ENCODE peak calls at places on chromosomes 16 and 17, in five cellular contexts. One of them, this sample, is unnamed.

GRCh38 chr17:9813166-9813565 is 8.7 kb downstream of the GSG1L2 start:
- DNase-seq in HepG2: no peak
- DNase-seq in H1: no peak
- DNase-seq in SK-N-SH: no peak
- DNase-seq in K562: no peak
- DNase-seq in this sample: no peak

GRCh38 chr17:28760987-28761562 is 17.3 kb downstream of the TRAF4 start:
- DNase-seq in HepG2: no peak
- DNase-seq in H1: peak; percentile 83
- DNase-seq in SK-N-SH: no peak
- DNase-seq in K562: no peak
- DNase-seq in this sample: no peak

GRCh38 chr16:56312556-56312955 is 112.8 kb downstream of the AMFR start:
- DNase-seq in HepG2: no peak
- DNase-seq in H1: no peak
- DNase-seq in SK-N-SH: no peak
- DNase-seq in K562: no peak
- DNase-seq in this sample: no peak

GRCh38 chr16:29905668-29906067 is 5.4 kb downstream of the ASPHD1 start:
- DNase-seq in HepG2: no peak
- DNase-seq in H1: no peak
- DNase-seq in SK-N-SH: no peak
- DNase-seq in K562: no peak
- DNase-seq in this sample: no peak

GRCh38 chr16:75262800-75263127 is 11.3 kb upstream of the BCAR1 start:
- DNase-seq in HepG2: no peak
- DNase-seq in H1: no peak
- DNase-seq in SK-N-SH: no peak
- DNase-seq in K562: no peak
- DNase-seq in this sample: no peak

GRCh38 chr17:2706911-2707510 is 4.6 kb downstream of the CLUH start:
- DNase-seq in HepG2: no peak
- DNase-seq in H1: no peak
- DNase-seq in SK-N-SH: no peak
- DNase-seq in K562: no peak
- DNase-seq in this sample: no peak

GRCh38 chr17:19996502-19996901 is 12.7 kb upstream of the SPECC1 start:
- DNase-seq in HepG2: no peak
- DNase-seq in H1: no peak
- DNase-seq in SK-N-SH: no peak
- DNase-seq in K562: no peak
- DNase-seq in this sample: no peak

GRCh38 chr17:82280537-82280936 is 7.0 kb upstream of the CSNK1D start:
- DNase-seq in HepG2: no peak
- DNase-seq in H1: no peak
- DNase-seq in SK-N-SH: no peak
- DNase-seq in K562: no peak
- DNase-seq in this sample: no peak

GRCh38 chr17:27446569-27447301 is 9.5 kb upstream of the KSR1 start:
- DNase-seq in HepG2: no peak
- DNase-seq in H1: no peak
- DNase-seq in SK-N-SH: peak; percentile 54
- DNase-seq in K562: peak; percentile 78
- DNase-seq in this sample: no peak

GRCh38 chr16:67027046-67027445 is 1.9 kb upstream of the CBFB start:
- DNase-seq in HepG2: no peak
- DNase-seq in H1: peak; percentile 22
- DNase-seq in SK-N-SH: no peak
- DNase-seq in K562: no peak
- DNase-seq in this sample: no peak

GRCh38 chr16:85845276-85845675 is 45.8 kb downstream of the COX4I1 start:
- DNase-seq in HepG2: no peak
- DNase-seq in H1: no peak
- DNase-seq in SK-N-SH: no peak
- DNase-seq in K562: no peak
- DNase-seq in this sample: no peak

GRCh38 chr17:2237960-2238359 is 65.6 kb downstream of the SMG6 start:
- DNase-seq in HepG2: no peak
- DNase-seq in H1: no peak
- DNase-seq in SK-N-SH: no peak
- DNase-seq in K562: no peak
- DNase-seq in this sample: no peak

GRCh38 chr17:968812-969766 is 10.5 kb downstream of the NXN start:
- DNase-seq in HepG2: no peak
- DNase-seq in H1: no peak
- DNase-seq in SK-N-SH: peak; percentile 34
- DNase-seq in K562: no peak
- DNase-seq in this sample: no peak

GRCh38 chr16:73071131-73071940 is 23.4 kb upstream of the ZFHX3 start:
- DNase-seq in HepG2: peak; percentile 61
- DNase-seq in H1: peak; percentile 70
- DNase-seq in SK-N-SH: peak; percentile 86
- DNase-seq in K562: no peak
- DNase-seq in this sample: no peak

GRCh38 chr17:83202002-83203000 is 122.9 kb downstream of the METRNL start:
- DNase-seq in HepG2: no peak
- DNase-seq in H1: peak; percentile 10
- DNase-seq in SK-N-SH: no peak
- DNase-seq in K562: no peak
- DNase-seq in this sample: no peak

GRCh38 chr17:41835214-41835799 is 725 bp downstream of the NT5C3B start:
- DNase-seq in HepG2: no peak
- DNase-seq in H1: no peak
- DNase-seq in SK-N-SH: no peak
- DNase-seq in K562: peak; percentile 54
- DNase-seq in this sample: no peak

GRCh38 chr16:24253192-24253591 is 2.9 kb upstream of the CACNG3 start:
- DNase-seq in HepG2: peak; percentile 47
- DNase-seq in H1: peak; percentile 54
- DNase-seq in SK-N-SH: peak; percentile 68
- DNase-seq in K562: peak; percentile 63
- DNase-seq in this sample: no peak

GRCh38 chr17:32123782-32124181 is 18.5 kb upstream of the RHOT1 start:
- DNase-seq in HepG2: no peak
- DNase-seq in H1: no peak
- DNase-seq in SK-N-SH: no peak
- DNase-seq in K562: no peak
- DNase-seq in this sample: no peak

GRCh38 chr17:4144411-4144747 is 1.4 kb downstream of the CYB5D2 start:
- DNase-seq in HepG2: no peak
- DNase-seq in H1: no peak
- DNase-seq in SK-N-SH: no peak
- DNase-seq in K562: no peak
- DNase-seq in this sample: no peak

GRCh38 chr16:27430923-27431484 is 29.0 kb downstream of the IL21R start:
- DNase-seq in HepG2: no peak
- DNase-seq in H1: peak; percentile 31
- DNase-seq in SK-N-SH: no peak
- DNase-seq in K562: peak; percentile 80
- DNase-seq in this sample: no peak

GRCh38 chr17:27407916-27408846 is 48.1 kb upstream of the KSR1 start:
- DNase-seq in HepG2: peak; percentile 9
- DNase-seq in H1: no peak
- DNase-seq in SK-N-SH: no peak
- DNase-seq in K562: no peak
- DNase-seq in this sample: no peak

GRCh38 chr17:63178530-63178929 is 212.5 kb downstream of the TANC2 start:
- DNase-seq in HepG2: no peak
- DNase-seq in H1: no peak
- DNase-seq in SK-N-SH: no peak
- DNase-seq in K562: no peak
- DNase-seq in this sample: no peak

GRCh38 chr17:37792787-37793186 is 47.9 kb upstream of the HNF1B start:
- DNase-seq in HepG2: no peak
- DNase-seq in H1: no peak
- DNase-seq in SK-N-SH: no peak
- DNase-seq in K562: no peak
- DNase-seq in this sample: no peak

GRCh38 chr16:28572659-28573510 is 19.2 kb downstream of the SGF29 start:
- DNase-seq in HepG2: no peak
- DNase-seq in H1: no peak
- DNase-seq in SK-N-SH: no peak
- DNase-seq in K562: no peak
- DNase-seq in this sample: no peak

GRCh38 chr17:2262146-2262587 is 41.4 kb downstream of the SMG6 start:
- DNase-seq in HepG2: no peak
- DNase-seq in H1: no peak
- DNase-seq in SK-N-SH: no peak
- DNase-seq in K562: no peak
- DNase-seq in this sample: no peak

GRCh38 chr17:933168-934083 is 46.1 kb downstream of the NXN start:
- DNase-seq in HepG2: peak; percentile 75
- DNase-seq in H1: no peak
- DNase-seq in SK-N-SH: no peak
- DNase-seq in K562: peak; percentile 34
- DNase-seq in this sample: no peak

GRCh38 chr17:48074322-48075054 is 26.3 kb downstream of the NFE2L1 start:
- DNase-seq in HepG2: peak; percentile 75
- DNase-seq in H1: peak; percentile 83
- DNase-seq in SK-N-SH: peak; percentile 77
- DNase-seq in K562: peak; percentile 53
- DNase-seq in this sample: no peak

GRCh38 chr17:48107137-48108055 is at the start of gene SNX11:
- DNase-seq in HepG2: peak; percentile 90
- DNase-seq in H1: peak; percentile 96
- DNase-seq in SK-N-SH: peak; percentile 98
- DNase-seq in K562: peak; percentile 92
- DNase-seq in this sample: no peak

GRCh38 chr16:55035956-55036355 is 105.3 kb downstream of the IRX5 start:
- DNase-seq in HepG2: no peak
- DNase-seq in H1: peak; percentile 7
- DNase-seq in SK-N-SH: no peak
- DNase-seq in K562: no peak
- DNase-seq in this sample: no peak

GRCh38 chr16:58264961-58265479 is 29.8 kb downstream of the PRSS54 start:
- DNase-seq in HepG2: no peak
- DNase-seq in H1: no peak
- DNase-seq in SK-N-SH: peak; percentile 28
- DNase-seq in K562: peak; percentile 69
- DNase-seq in this sample: no peak

GRCh38 chr17:20999841-21000532 is 42.8 kb downstream of the USP22 start:
- DNase-seq in HepG2: no peak
- DNase-seq in H1: no peak
- DNase-seq in SK-N-SH: no peak
- DNase-seq in K562: no peak
- DNase-seq in this sample: no peak

GRCh38 chr16:74760007-74760767 is 14.4 kb downstream of the FA2H start:
- DNase-seq in HepG2: no peak
- DNase-seq in H1: no peak
- DNase-seq in SK-N-SH: no peak
- DNase-seq in K562: no peak
- DNase-seq in this sample: no peak

GRCh38 chr17:40341808-40342574 is 22.5 kb downstream of the GJD3 start:
- DNase-seq in HepG2: peak; percentile 64
- DNase-seq in H1: peak; percentile 88
- DNase-seq in SK-N-SH: peak; percentile 93
- DNase-seq in K562: peak; percentile 77
- DNase-seq in this sample: no peak

GRCh38 chr17:65542595-65542994 is 18.9 kb downstream of the AXIN2 start:
- DNase-seq in HepG2: no peak
- DNase-seq in H1: no peak
- DNase-seq in SK-N-SH: no peak
- DNase-seq in K562: no peak
- DNase-seq in this sample: no peak

GRCh38 chr17:78717431-78717980 is 64.6 kb downstream of the CYTH1 start:
- DNase-seq in HepG2: peak; percentile 39
- DNase-seq in H1: peak; percentile 55
- DNase-seq in SK-N-SH: peak; percentile 75
- DNase-seq in K562: no peak
- DNase-seq in this sample: no peak
- H2AFZ ChIP-seq in HepG2: no peak overlapping the region
- H2AFZ ChIP-seq in H1: no peak overlapping the region
- H2AFZ ChIP-seq in SK-N-SH: peak overlapping the region; percentile 73
- H2AFZ ChIP-seq in K562: no peak overlapping the region
- H2AFZ ChIP-seq in this sample: no peak overlapping the region

GRCh38 chr16:68736561-68736960 is 531 bp upstream of the CDH1 start:
- DNase-seq in HepG2: no peak
- DNase-seq in H1: no peak
- DNase-seq in SK-N-SH: no peak
- DNase-seq in K562: no peak
- DNase-seq in this sample: no peak

GRCh38 chr16:68737730-68738590 is 868 bp downstream of the CDH1 start:
- DNase-seq in HepG2: no peak
- DNase-seq in H1: peak; percentile 74
- DNase-seq in SK-N-SH: peak; percentile 64
- DNase-seq in K562: no peak
- DNase-seq in this sample: no peak

GRCh38 chr16:68734782-68735181 is 2.3 kb upstream of the CDH1 start:
- DNase-seq in HepG2: no peak
- DNase-seq in H1: no peak
- DNase-seq in SK-N-SH: no peak
- DNase-seq in K562: no peak
- DNase-seq in this sample: no peak

GRCh38 chr16:68739964-68740627 is 3.0 kb downstream of the CDH1 start:
- DNase-seq in HepG2: peak; percentile 90
- DNase-seq in H1: no peak
- DNase-seq in SK-N-SH: no peak
- DNase-seq in K562: no peak
- DNase-seq in this sample: no peak

GRCh38 chr16:68737046-68737729 is at the start of gene CDH1:
- DNase-seq in HepG2: no peak
- DNase-seq in H1: peak; percentile 97
- DNase-seq in SK-N-SH: peak; percentile 73
- DNase-seq in K562: no peak
- DNase-seq in this sample: no peak
- TF ChIP-seq GABPA in HepG2: no peak
- TF ChIP-seq GABPA in H1: no peak
- TF ChIP-seq GABPA in SK-N-SH: no peak
- TF ChIP-seq GABPA in K562: no peak
- TF ChIP-seq GABPA in this sample: no peak

DNA sequence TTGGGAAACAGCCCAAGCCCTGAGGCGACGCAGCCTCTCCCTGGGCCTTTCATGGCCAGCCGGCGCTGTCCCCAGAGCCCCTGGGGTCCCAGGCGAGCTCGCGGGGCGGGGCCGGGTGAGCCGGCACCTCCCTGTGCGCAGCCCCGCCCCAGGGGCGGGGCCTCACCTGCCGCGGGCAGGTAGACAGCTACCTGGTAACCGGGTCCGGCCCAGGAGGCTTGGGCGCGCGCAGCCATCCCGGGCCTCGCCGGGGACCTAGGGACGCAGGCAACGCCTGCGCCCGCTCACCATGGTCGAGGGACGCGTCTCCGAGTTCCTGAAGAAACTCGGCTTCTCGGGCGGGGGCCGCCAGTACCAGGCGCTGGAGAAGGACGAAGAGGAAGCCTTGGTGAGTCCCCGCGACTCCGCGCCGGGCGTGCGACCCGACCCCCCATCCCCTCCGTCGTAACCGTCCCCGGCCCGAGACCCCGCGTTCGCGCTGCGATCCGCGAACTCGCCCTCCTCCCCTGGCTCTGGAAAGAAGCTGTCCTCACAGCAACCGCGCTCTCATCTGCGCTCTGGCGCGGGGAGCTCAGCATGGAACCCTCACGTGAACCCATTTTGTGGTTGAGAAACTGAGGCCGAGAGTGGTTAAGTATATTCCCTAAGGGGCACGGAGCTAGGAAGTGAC is at the start of gene ATP2C2:
- DNase-seq in HepG2: no peak
- DNase-seq in H1: peak; percentile 93
- DNase-seq in SK-N-SH: peak; percentile 38
- DNase-seq in K562: no peak
- DNase-seq in this sample: no peak
- H2AFZ ChIP-seq in HepG2: no peak within 1 kb of the TSS
- H2AFZ ChIP-seq in H1: peak within 1 kb of the TSS; percentile 54
- H2AFZ ChIP-seq in SK-N-SH: no peak within 1 kb of the TSS
- H2AFZ ChIP-seq in K562: no peak within 1 kb of the TSS
- H2AFZ ChIP-seq in this sample: no peak within 1 kb of the TSS

GRCh38 chr16:81650982-81651562 is 128.0 kb upstream of the PLCG2 start:
- DNase-seq in HepG2: no peak
- DNase-seq in H1: peak; percentile 71
- DNase-seq in SK-N-SH: no peak
- DNase-seq in K562: peak; percentile 74
- DNase-seq in this sample: no peak
- TF ChIP-seq GABPA in HepG2: no peak
- TF ChIP-seq GABPA in H1: no peak
- TF ChIP-seq GABPA in SK-N-SH: no peak
- TF ChIP-seq GABPA in K562: no peak
- TF ChIP-seq GABPA in this sample: no peak

This sample was measured in GM12878.